ENCODE peak calls at places on chromosomes 7 and 10, in five cellular contexts. One of them, this sample, is unnamed.

GRCh38 chr10:126634915-126635314 is 35.6 kb downstream of the C10orf90 start:
- DNase-seq in neural progenitor cell: no peak
- DNase-seq in hepatocyte: peak
- DNase-seq in GM23338: no peak
- DNase-seq in GM23248: peak
- DNase-seq in this sample: no peak

GRCh38 chr7:4167385-4167910 is 514.6 kb upstream of the FOXK1 start:
- DNase-seq in neural progenitor cell: no peak
- DNase-seq in hepatocyte: no peak
- DNase-seq in GM23338: no peak
- DNase-seq in GM23248: no peak
- DNase-seq in this sample: no peak

GRCh38 chr7:73308074-73308664 is 457 bp downstream of the NSUN5 start:
- DNase-seq in neural progenitor cell: peak
- DNase-seq in hepatocyte: peak
- DNase-seq in GM23338: peak
- DNase-seq in GM23248: peak
- DNase-seq in this sample: no peak

GRCh38 chr7:29988391-29989256 is 977 bp downstream of the SCRN1 start:
- DNase-seq in neural progenitor cell: peak
- DNase-seq in hepatocyte: peak
- DNase-seq in GM23338: peak
- DNase-seq in GM23248: peak
- DNase-seq in this sample: peak

GRCh38 chr10:29317027-29317420 is 28.2 kb downstream of the LYZL1 start:
- DNase-seq in neural progenitor cell: no peak
- DNase-seq in hepatocyte: no peak
- DNase-seq in GM23338: no peak
- DNase-seq in GM23248: peak
- DNase-seq in this sample: no peak

GRCh38 chr10:36450385-36450784 is 675.0 kb upstream of the ANKRD30A start:
- DNase-seq in neural progenitor cell: no peak
- DNase-seq in hepatocyte: peak
- DNase-seq in GM23338: peak
- DNase-seq in GM23248: peak
- DNase-seq in this sample: no peak

GRCh38 chr10:110495731-110496552 is 1.8 kb upstream of the DUSP5 start:
- DNase-seq in neural progenitor cell: peak
- DNase-seq in hepatocyte: peak
- DNase-seq in GM23338: peak
- DNase-seq in GM23248: peak
- DNase-seq in this sample: no peak

GRCh38 chr10:50937230-50937907 is 51.9 kb upstream of the A1CF start:
- DNase-seq in neural progenitor cell: peak
- DNase-seq in hepatocyte: peak
- DNase-seq in GM23338: peak
- DNase-seq in GM23248: peak
- DNase-seq in this sample: peak

GRCh38 chr7:65809259-65809981 is 63.5 kb upstream of the VKORC1L1 start:
- DNase-seq in neural progenitor cell: peak
- DNase-seq in hepatocyte: no peak
- DNase-seq in GM23338: no peak
- DNase-seq in GM23248: no peak
- DNase-seq in this sample: no peak

GRCh38 chr7:85160223-85160622 is 26.6 kb downstream of the SEMA3D start:
- DNase-seq in neural progenitor cell: no peak
- DNase-seq in hepatocyte: no peak
- DNase-seq in GM23338: no peak
- DNase-seq in GM23248: peak
- DNase-seq in this sample: no peak

GRCh38 chr7:45407730-45408406 is 166.3 kb upstream of the ADCY1 start:
- DNase-seq in neural progenitor cell: peak
- DNase-seq in hepatocyte: no peak
- DNase-seq in GM23338: peak
- DNase-seq in GM23248: peak
- DNase-seq in this sample: no peak

GRCh38 chr7:5629941-5630340 is 151.5 kb downstream of the RNF216 start:
- DNase-seq in neural progenitor cell: no peak
- DNase-seq in hepatocyte: no peak
- DNase-seq in GM23338: no peak
- DNase-seq in GM23248: peak
- DNase-seq in this sample: peak

GRCh38 chr7:111990597-111990996 is 215.6 kb downstream of the DOCK4 start:
- DNase-seq in neural progenitor cell: peak
- DNase-seq in hepatocyte: no peak
- DNase-seq in GM23338: no peak
- DNase-seq in GM23248: no peak
- DNase-seq in this sample: no peak

DNA sequence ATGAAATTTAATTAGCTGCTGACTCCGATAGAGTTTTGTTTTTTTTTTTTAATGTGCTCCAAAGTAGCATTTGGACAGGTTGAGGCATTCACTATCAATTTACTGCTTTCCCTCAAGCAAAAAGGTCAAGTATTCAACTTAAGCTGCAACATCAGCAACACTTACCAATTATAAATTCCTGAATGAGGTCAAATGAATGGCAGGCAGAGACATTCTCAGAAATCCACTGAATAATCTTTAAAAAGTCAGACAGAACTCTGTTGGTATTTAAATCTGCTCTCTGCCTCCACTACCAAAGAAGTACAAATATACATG is 62.8 kb downstream of the GSAP start:
- DNase-seq in neural progenitor cell: no peak
- DNase-seq in hepatocyte: no peak
- DNase-seq in GM23338: no peak
- DNase-seq in GM23248: no peak
- DNase-seq in this sample: no peak
- TF ChIP-seq EZH2phosphoT487 in neural progenitor cell: no peak
- TF ChIP-seq EZH2phosphoT487 in hepatocyte: no peak
- TF ChIP-seq EZH2phosphoT487 in GM23338: no peak
- TF ChIP-seq EZH2phosphoT487 in GM23248: no peak
- TF ChIP-seq EZH2phosphoT487 in this sample: no peak

GRCh38 chr7:2645274-2645868 is 13.6 kb downstream of the TTYH3 start:
- DNase-seq in neural progenitor cell: no peak
- DNase-seq in hepatocyte: no peak
- DNase-seq in GM23338: peak
- DNase-seq in GM23248: no peak
- DNase-seq in this sample: no peak
- TF ChIP-seq EZH2phosphoT487 in neural progenitor cell: no peak
- TF ChIP-seq EZH2phosphoT487 in hepatocyte: no peak
- TF ChIP-seq EZH2phosphoT487 in GM23338: no peak
- TF ChIP-seq EZH2phosphoT487 in GM23248: no peak
- TF ChIP-seq EZH2phosphoT487 in this sample: no peak

DNA sequence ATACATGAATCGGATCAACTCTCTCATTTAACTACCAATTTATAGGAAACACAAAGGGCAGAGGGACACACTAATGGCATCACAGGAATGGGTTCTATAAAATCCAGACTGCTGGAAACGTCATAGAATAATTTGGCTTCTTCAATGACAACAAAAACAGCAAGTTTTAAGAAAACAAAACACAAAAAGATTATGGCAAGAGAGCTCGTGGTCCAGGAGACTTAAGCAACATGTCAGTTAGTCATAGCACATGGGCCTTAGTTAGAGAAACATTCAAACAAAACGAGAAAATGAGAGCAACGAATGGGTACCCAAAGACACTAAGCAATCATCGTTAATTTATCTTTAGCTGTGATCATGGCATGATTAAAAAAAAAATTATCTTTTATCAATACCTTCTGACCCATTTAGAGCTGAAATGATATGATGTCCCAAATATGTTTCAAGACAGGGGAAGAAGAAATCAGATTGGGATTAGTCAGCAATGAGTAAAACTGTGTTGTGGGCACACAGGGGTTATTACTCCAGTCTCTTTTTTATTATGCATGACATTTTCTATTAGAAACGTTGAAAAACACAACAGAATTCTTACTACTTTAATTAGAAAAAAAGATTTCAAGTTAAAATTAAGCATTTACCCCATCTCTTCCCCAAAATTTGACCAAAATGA is 28.3 kb downstream of the NCAPG2 start:
- DNase-seq in neural progenitor cell: no peak
- DNase-seq in hepatocyte: no peak
- DNase-seq in GM23338: no peak
- DNase-seq in GM23248: peak
- DNase-seq in this sample: no peak
- TF ChIP-seq EZH2phosphoT487 in neural progenitor cell: no peak
- TF ChIP-seq EZH2phosphoT487 in hepatocyte: no peak
- TF ChIP-seq EZH2phosphoT487 in GM23338: no peak
- TF ChIP-seq EZH2phosphoT487 in GM23248: no peak
- TF ChIP-seq EZH2phosphoT487 in this sample: no peak

DNA sequence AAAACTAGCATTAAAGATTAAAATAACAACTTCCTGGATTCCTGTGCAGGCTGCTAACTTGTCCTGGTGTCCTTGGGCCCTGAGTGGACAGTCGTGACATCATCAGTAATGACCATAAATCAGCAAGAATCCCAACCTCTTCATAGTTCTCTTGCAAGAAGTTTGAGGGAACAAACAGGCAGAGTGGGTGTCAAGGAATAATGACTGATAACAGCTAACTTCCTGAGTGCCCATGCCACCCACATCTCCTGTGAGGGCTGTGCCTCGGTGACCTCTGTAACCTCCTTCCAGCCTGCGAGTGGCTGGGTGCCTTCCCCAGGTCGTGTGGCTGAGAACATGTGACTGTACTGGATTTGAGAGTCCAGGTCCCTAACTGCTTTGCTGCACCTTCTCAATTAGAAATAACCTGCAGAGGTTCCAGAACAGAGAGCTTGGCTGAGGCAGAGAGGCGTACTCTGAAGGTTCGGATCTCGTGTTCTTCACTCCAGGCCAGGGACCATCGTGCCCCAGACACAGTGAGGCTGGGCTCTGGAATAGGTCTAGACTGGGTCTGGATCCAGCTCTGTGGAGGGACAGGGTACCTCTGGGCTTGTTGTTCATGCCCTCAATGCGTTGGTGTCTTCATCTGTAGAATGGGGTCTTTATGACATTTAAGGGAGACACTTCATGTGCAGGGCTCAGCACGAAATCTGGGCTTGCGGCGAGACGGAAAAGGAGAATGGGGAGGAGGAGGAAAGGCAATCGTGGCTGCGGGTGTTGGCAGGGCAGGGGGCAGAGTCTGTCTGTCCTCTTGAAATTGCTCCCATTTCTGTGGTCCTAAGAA is 313.1 kb upstream of the ZNF32 start:
- DNase-seq in neural progenitor cell: no peak
- DNase-seq in hepatocyte: no peak
- DNase-seq in GM23338: no peak
- DNase-seq in GM23248: no peak
- DNase-seq in this sample: no peak
- TF ChIP-seq EZH2phosphoT487 in neural progenitor cell: no peak
- TF ChIP-seq EZH2phosphoT487 in hepatocyte: no peak
- TF ChIP-seq EZH2phosphoT487 in GM23338: no peak
- TF ChIP-seq EZH2phosphoT487 in GM23248: no peak
- TF ChIP-seq EZH2phosphoT487 in this sample: no peak

GRCh38 chr10:14821635-14822375 is 16.0 kb downstream of the CDNF start:
- DNase-seq in neural progenitor cell: no peak
- DNase-seq in hepatocyte: no peak
- DNase-seq in GM23338: no peak
- DNase-seq in GM23248: no peak
- DNase-seq in this sample: no peak

GRCh38 chr10:14822879-14823755 is 14.7 kb downstream of the CDNF start:
- DNase-seq in neural progenitor cell: peak
- DNase-seq in hepatocyte: peak
- DNase-seq in GM23338: peak
- DNase-seq in GM23248: peak
- DNase-seq in this sample: peak

GRCh38 chr10:14823966-14824365 is 13.9 kb downstream of the CDNF start:
- DNase-seq in neural progenitor cell: no peak
- DNase-seq in hepatocyte: no peak
- DNase-seq in GM23338: no peak
- DNase-seq in GM23248: no peak
- DNase-seq in this sample: no peak

GRCh38 chr10:14820775-14821154 is 17.1 kb downstream of the CDNF start:
- DNase-seq in neural progenitor cell: no peak
- DNase-seq in hepatocyte: no peak
- DNase-seq in GM23338: peak
- DNase-seq in GM23248: no peak
- DNase-seq in this sample: no peak

GRCh38 chr10:14820010-14820774 is 17.6 kb downstream of the CDNF start:
- DNase-seq in neural progenitor cell: no peak
- DNase-seq in hepatocyte: peak
- DNase-seq in GM23338: no peak
- DNase-seq in GM23248: peak
- DNase-seq in this sample: no peak
- TF ChIP-seq EZH2phosphoT487 in neural progenitor cell: no peak
- TF ChIP-seq EZH2phosphoT487 in hepatocyte: no peak
- TF ChIP-seq EZH2phosphoT487 in GM23338: no peak
- TF ChIP-seq EZH2phosphoT487 in GM23248: no peak
- TF ChIP-seq EZH2phosphoT487 in this sample: no peak

GRCh38 chr7:31046723-31047122 is 5.4 kb upstream of the ADCYAP1R1 start:
- DNase-seq in neural progenitor cell: no peak
- DNase-seq in hepatocyte: no peak
- DNase-seq in GM23338: no peak
- DNase-seq in GM23248: no peak
- DNase-seq in this sample: no peak

GRCh38 chr7:31047747-31048146 is 4.4 kb upstream of the ADCYAP1R1 start:
- DNase-seq in neural progenitor cell: no peak
- DNase-seq in hepatocyte: no peak
- DNase-seq in GM23338: no peak
- DNase-seq in GM23248: no peak
- DNase-seq in this sample: no peak

GRCh38 chr7:31044531-31044930 is 7.6 kb upstream of the ADCYAP1R1 start:
- DNase-seq in neural progenitor cell: peak
- DNase-seq in hepatocyte: no peak
- DNase-seq in GM23338: no peak
- DNase-seq in GM23248: no peak
- DNase-seq in this sample: no peak

GRCh38 chr7:31049001-31049765 is 2.9 kb upstream of the ADCYAP1R1 start:
- DNase-seq in neural progenitor cell: no peak
- DNase-seq in hepatocyte: no peak
- DNase-seq in GM23338: no peak
- DNase-seq in GM23248: no peak
- DNase-seq in this sample: no peak

DNA sequence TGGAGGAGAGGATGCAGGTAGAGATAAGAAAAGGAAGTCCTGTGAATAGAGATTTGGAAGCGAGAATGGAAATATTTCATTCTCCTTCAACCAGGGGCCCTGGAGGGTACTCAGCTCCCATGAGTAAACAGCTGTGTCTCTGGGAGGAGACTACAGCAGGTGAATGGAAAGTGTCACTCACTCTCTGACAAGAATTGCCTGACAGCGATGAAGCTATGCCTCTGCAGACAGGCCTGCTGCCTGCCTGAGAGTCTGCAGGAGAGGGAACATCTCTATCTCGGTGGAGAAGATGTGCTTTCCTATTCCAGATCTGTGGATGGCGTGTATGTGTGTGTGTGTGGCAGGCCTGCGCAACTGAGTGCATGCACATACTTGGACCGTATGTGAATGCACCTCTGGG is 4.8 kb upstream of the ADCYAP1R1 start:
- DNase-seq in neural progenitor cell: no peak
- DNase-seq in hepatocyte: no peak
- DNase-seq in GM23338: no peak
- DNase-seq in GM23248: no peak
- DNase-seq in this sample: no peak
- TF ChIP-seq EZH2phosphoT487 in neural progenitor cell: no peak
- TF ChIP-seq EZH2phosphoT487 in hepatocyte: no peak
- TF ChIP-seq EZH2phosphoT487 in GM23338: no peak
- TF ChIP-seq EZH2phosphoT487 in GM23248: no peak
- TF ChIP-seq EZH2phosphoT487 in this sample: no peak